ENCODE peak calls at places on chromosome 20, in ten cellular contexts. K, T, Q, V, C, G, P, A, I and H are unnamed samples.

GRCh38 chr20:3312940-3313656 is 74.1 kb upstream of the SLC4A11 start:
- DNase-seq in T (no peak), C (peak), K (no peak), V (no peak), P (peak), G (no peak), I (peak), Q (peak), A (no peak), H (no peak)

GRCh38 chr20:34954905-34955231 is 738 bp downstream of the GSS start:
- DNase-seq in V (no peak), G (peak), C (peak), K (peak), P (no peak), I (peak), A (no peak), Q (peak), T (no peak), H (peak)

GRCh38 chr20:5569021-5569420 is 181.2 kb upstream of the SHLD1 start:
- DNase-seq in K (peak), P (peak), G (no peak), A (no peak), C (peak), Q (peak), V (peak), T (no peak), I (peak), H (no peak)

GRCh38 chr20:47146703-47147102 is 209.8 kb downstream of the ZMYND8 start:
- DNase-seq in I (no peak), V (peak), C (peak), Q (peak), G (peak), T (no peak), K (peak), P (no peak), A (no peak), H (no peak)

GRCh38 chr20:63025534-63026331 is 19.0 kb upstream of the BHLHE23 start:
- DNase-seq in I (no peak), A (peak), V (no peak), Q (peak), P (no peak), K (no peak), C (peak), T (peak), G (no peak), H (no peak)

GRCh38 chr20:4519530-4519929 is 202.2 kb upstream of the PRND start:
- DNase-seq in I (peak), C (no peak), K (peak), G (no peak), A (peak), Q (no peak), T (no peak), P (no peak), V (peak), H (no peak)

GRCh38 chr20:59412251-59412650 is 111.8 kb downstream of the EDN3 start:
- DNase-seq in P (no peak), G (no peak), K (no peak), C (no peak), Q (no peak), V (no peak), I (no peak), T (no peak), A (no peak), H (no peak)

GRCh38 chr20:31717478-31717946 is 5.2 kb downstream of the BCL2L1 start:
- DNase-seq in C (no peak), V (no peak), G (no peak), I (no peak), Q (no peak), A (no peak), T (no peak), K (no peak), P (no peak), H (no peak)

GRCh38 chr20:35311822-35312221 is 19.6 kb upstream of the FAM83C start:
- DNase-seq in C (no peak), V (no peak), P (no peak), A (no peak), T (no peak), Q (no peak), G (no peak), I (no peak), K (no peak), H (no peak)

GRCh38 chr20:53463101-53463972 is 130.3 kb downstream of the ZNF217 start:
- DNase-seq in T (no peak), Q (no peak), V (no peak), K (no peak), C (no peak), I (no peak), A (no peak), G (no peak), P (no peak), H (no peak)

GRCh38 chr20:22503577-22503976 is 80.8 kb downstream of the FOXA2 start:
- DNase-seq in A (no peak), G (no peak), K (no peak), I (no peak), V (no peak), P (no peak), Q (no peak), C (no peak), T (no peak), H (no peak)

GRCh38 chr20:17651761-17652388 is 30.2 kb downstream of the RRBP1 start:
- DNase-seq in P (no peak), G (no peak), V (no peak), Q (no peak), T (no peak), K (peak), I (no peak), A (no peak), C (peak), H (no peak)

GRCh38 chr20:38676576-38676975 is 47.7 kb upstream of the SLC32A1 start:
- DNase-seq in Q (no peak), K (no peak), C (no peak), G (no peak), I (no peak), P (no peak), A (no peak), T (no peak), V (no peak), H (no peak)

GRCh38 chr20:61161649-61162210 is 90.3 kb upstream of the CDH4 start:
- DNase-seq in P (no peak), V (no peak), C (peak), G (no peak), A (no peak), K (no peak), I (no peak), T (no peak), Q (no peak), H (no peak)

GRCh38 chr20:35312348-35312747 is 20.1 kb upstream of the FAM83C start:
- DNase-seq in Q (peak), P (peak), V (no peak), K (peak), A (no peak), C (peak), I (no peak), T (no peak), G (peak), H (no peak)

GRCh38 chr20:31517373-31517772 is 3.1 kb downstream of the HM13 start:
- DNase-seq in P (peak), G (peak), A (peak), V (no peak), T (peak), C (peak), Q (peak), K (peak), I (peak), H (no peak)

GRCh38 chr20:50968289-50968688 is 9.7 kb downstream of the MOCS3 start:
- DNase-seq in I (no peak), P (no peak), V (no peak), G (no peak), K (no peak), T (no peak), C (no peak), Q (no peak), A (no peak), H (no peak)

GRCh38 chr20:7770578-7770977 is 169.7 kb downstream of the HAO1 start:
- DNase-seq in Q (no peak), A (no peak), I (no peak), P (peak), V (no peak), G (no peak), T (no peak), C (peak), K (no peak), H (no peak)

GRCh38 chr20:64036346-64037198 is 590 bp downstream of the C20orf204 start:
- DNase-seq in P (no peak), G (no peak), T (no peak), V (no peak), Q (no peak), C (no peak), K (no peak), I (no peak), A (no peak), H (no peak)

GRCh38 chr20:9615766-9616454 is 101.5 kb downstream of the LAMP5 start:
- DNase-seq in C (no peak), Q (no peak), V (no peak), T (no peak), G (no peak), K (no peak), I (no peak), P (no peak), A (no peak), H (no peak)

GRCh38 chr20:18481596-18481995 is 14.4 kb downstream of the POLR3F start:
- DNase-seq in A (no peak), G (no peak), K (no peak), Q (no peak), I (no peak), V (no peak), C (no peak), P (no peak), T (no peak), H (no peak)

GRCh38 chr20:63519765-63520593 is 586 bp upstream of the PPDPF start:
- DNase-seq in Q (no peak), C (peak), K (peak), V (peak), I (peak), A (peak), P (peak), T (peak), G (no peak), H (peak)

GRCh38 chr20:38805502-38805957 is at the start of gene PPP1R16B:
- DNase-seq in P (no peak), A (peak), T (peak), K (peak), C (peak), G (no peak), Q (no peak), V (peak), I (peak), H (no peak)

GRCh38 chr20:63194007-63194820 is 21.7 kb downstream of the YTHDF1 start:
- DNase-seq in G (no peak), A (no peak), Q (no peak), I (no peak), K (no peak), V (no peak), C (no peak), P (no peak), T (no peak), H (no peak)

GRCh38 chr20:51187318-51187717 is 164.4 kb upstream of the KCNG1 start:
- DNase-seq in Q (no peak), I (no peak), C (no peak), K (no peak), V (no peak), T (no peak), P (no peak), A (peak), G (no peak), H (no peak)

GRCh38 chr20:36881888-36882287 is 6.0 kb downstream of the TLDC2 start:
- DNase-seq in G (no peak), Q (no peak), P (peak), T (no peak), I (no peak), K (peak), A (no peak), C (no peak), V (no peak), H (no peak)

GRCh38 chr20:36883972-36884535 is 8.1 kb downstream of the TLDC2 start:
- DNase-seq in V (no peak), I (no peak), T (no peak), Q (no peak), P (no peak), A (no peak), C (no peak), G (no peak), K (no peak), H (no peak)

GRCh38 chr20:36886859-36887778 is 11.2 kb downstream of the TLDC2 start:
- DNase-seq in C (peak), V (peak), A (peak), P (peak), T (peak), K (peak), I (peak), G (peak), Q (peak), H (peak)

GRCh38 chr20:36887779-36888133 is 11.8 kb downstream of the TLDC2 start:
- DNase-seq in P (no peak), V (no peak), I (no peak), A (no peak), G (no peak), C (peak), Q (peak), K (no peak), T (no peak), H (no peak)

GRCh38 chr20:36885355-36885754 is 9.4 kb downstream of the TLDC2 start:
- DNase-seq in A (no peak), P (no peak), T (no peak), C (peak), K (no peak), V (no peak), I (no peak), Q (peak), G (no peak), H (no peak)
- TF ChIP-seq CTCF in A (no peak), P (no peak), T (peak), C (no peak), K (peak), V (peak), I (peak), Q (peak), G (no peak), H (no peak)

GRCh38 chr20:45589725-45590124 is 10.6 kb upstream of the WFDC8 start:
- DNase-seq in P (no peak), C (no peak), A (no peak), V (no peak), Q (peak), I (no peak), K (no peak), G (no peak), T (no peak), H (no peak)

GRCh38 chr20:45593498-45593897 is 14.4 kb upstream of the WFDC8 start:
- DNase-seq in T (no peak), C (no peak), P (no peak), I (no peak), Q (no peak), G (no peak), V (no peak), A (no peak), K (no peak), H (no peak)

GRCh38 chr20:45588800-45589199 is 9.7 kb upstream of the WFDC8 start:
- DNase-seq in T (no peak), C (peak), K (no peak), Q (no peak), G (no peak), P (no peak), A (no peak), V (no peak), I (no peak), H (no peak)

GRCh38 chr20:45595235-45595634 is 16.2 kb upstream of the WFDC8 start:
- DNase-seq in K (no peak), Q (no peak), T (no peak), V (no peak), P (no peak), I (no peak), C (no peak), A (no peak), G (no peak), H (no peak)

DNA sequence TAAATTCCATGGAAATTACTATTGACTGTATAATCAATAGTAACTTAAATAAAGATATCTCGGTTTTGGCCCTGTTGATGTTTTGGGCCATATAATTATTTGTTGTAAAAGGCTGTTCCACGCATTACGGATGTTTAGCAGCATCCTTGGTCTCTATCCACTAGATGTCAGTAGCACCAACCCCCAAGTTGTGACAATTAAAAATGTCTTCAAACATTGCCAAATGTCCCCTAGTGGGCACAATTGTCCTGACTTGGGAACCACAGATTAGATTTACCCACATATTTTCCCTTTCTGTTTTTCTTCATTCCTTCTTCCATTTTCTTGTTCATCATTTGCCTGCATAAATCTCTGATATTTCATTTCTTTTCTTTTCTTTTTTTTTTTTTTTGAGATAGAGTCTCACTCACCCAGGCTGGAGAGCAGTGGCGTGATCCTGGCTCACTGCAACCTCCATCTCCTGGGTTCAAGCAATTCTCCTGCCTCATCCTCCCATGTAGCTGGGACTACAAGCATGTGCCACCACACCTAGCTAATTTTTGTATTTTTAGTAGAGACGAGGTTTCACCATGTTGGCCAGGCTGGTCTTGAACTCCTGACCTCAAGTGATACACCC is 13.6 kb upstream of the WFDC8 start:
- DNase-seq in K (peak), G (peak), V (peak), T (no peak), C (peak), A (peak), I (no peak), Q (peak), P (peak), H (no peak)
- TF ChIP-seq CTCF in K (peak), G (peak), V (peak), T (peak), C (peak), A (peak), I (peak), Q (peak), P (peak), H (no peak)

DNA sequence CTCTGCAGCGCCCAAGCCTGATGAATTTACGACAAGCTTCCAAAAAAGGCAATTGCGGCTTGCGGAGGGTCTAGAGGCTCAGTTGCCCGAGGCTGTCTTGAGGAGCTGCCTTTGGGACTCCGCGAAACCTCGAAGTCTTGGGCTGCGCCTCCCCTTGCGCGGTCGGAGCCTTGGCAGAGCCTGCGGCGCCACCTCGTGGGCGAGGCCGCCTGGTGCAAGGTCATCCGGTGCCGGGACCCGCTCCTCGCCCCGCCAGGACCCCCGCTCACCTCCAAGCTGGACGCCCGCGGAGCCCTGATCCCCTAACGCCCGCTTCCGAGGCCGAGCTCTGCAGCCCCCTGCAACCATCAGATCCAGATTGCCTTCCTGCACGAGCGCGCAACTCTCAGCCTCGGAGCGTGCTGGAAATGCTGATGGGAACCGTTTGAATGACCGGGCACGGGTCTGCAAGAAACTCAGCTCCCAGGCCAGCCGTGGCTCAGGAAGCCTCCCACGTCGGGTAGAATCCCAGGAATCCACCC is 14.9 kb upstream of the FAM210B start:
- DNase-seq in P (no peak), V (peak), T (no peak), Q (peak), A (peak), I (peak), C (peak), G (no peak), K (peak), H (no peak)
- TF ChIP-seq CTCF in P (peak), V (peak), T (peak), Q (peak), A (peak), I (peak), C (peak), G (peak), K (peak), H (no peak)

DNA sequence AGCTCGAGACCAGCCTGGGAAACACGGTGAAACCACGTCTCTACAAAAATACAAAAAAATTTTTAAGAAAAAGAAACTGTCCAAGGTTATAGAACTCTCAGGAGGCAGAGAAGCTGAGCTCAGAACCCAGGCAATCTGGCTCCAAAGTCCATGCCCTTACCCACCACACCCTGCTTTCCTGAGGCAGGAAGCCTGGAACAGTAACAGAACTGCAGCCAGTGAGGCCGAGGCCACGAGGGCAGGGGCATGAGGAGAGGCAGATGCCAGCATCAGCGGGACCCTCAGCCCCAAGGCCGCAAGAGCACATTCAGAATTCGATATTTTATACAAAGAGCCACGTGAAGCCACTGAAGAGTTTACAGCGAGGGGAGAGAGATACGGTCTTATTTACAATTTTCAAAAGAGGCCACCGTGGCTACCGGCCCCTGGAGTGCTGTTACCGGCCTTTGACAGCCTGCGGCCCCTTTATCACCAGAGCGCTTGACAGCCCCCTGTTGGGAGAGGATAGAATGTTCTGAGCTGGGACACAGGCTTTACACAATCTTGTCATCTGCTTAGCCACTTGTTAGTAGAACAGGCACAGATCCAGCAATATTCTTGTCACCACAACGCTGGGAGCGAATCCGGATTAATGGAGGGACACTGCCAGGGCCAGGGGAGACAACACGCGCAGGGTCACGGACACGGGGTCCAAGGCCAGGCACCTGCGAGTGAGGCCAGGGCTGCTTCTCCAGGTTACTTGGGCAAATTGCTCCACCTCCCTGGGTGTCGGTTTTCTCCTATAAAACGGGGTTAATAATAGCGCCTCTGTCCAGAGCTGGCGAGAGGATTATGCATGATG is 5.6 kb downstream of the SPATA2 start:
- DNase-seq in G (no peak), T (no peak), Q (no peak), K (no peak), A (no peak), V (peak), I (peak), P (no peak), C (no peak), H (no peak)
- TF ChIP-seq CTCF in G (peak), T (peak), Q (peak), K (peak), A (peak), V (peak), I (peak), P (peak), C (peak), H (no peak)

DNA sequence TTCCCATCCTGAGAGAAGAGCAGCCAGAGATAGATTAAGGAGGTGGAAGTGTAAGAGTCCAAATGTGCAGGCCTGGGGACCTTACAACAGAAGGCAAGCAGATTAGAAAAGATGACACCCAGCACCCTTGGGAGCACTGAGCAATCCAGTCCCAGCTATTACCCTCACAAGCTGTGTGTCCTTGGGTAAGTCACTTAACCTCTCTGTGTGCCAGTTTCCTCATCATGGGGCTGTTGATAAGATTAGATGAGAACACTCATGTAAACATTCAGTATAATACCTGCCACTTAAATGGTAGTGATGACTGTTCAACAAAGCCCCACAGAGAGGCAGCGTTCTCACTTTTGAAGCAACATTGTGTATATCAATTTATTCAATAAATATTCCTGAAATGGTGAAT is 114.8 kb upstream of the CST7 start:
- DNase-seq in V (no peak), I (no peak), K (no peak), A (no peak), T (no peak), G (no peak), C (no peak), P (no peak), Q (no peak), H (no peak)
- TF ChIP-seq CTCF in V (no peak), I (no peak), K (no peak), A (no peak), T (no peak), G (no peak), C (no peak), P (no peak), Q (no peak), H (no peak)